ENCODE peak calls at places on chromosomes 1 and 21, in eight cellular contexts. C, E, I, T, J, U, B and M are unnamed samples.

GRCh38 chr1:36248250-36248894 is 24.1 kb downstream of the THRAP3 start:
- DNase-seq in C (no peak), T (peak), I (peak), J (peak), B (peak), E (no peak), U (peak), M (no peak)

GRCh38 chr1:211114446-211114845 is 19.5 kb downstream of the KCNH1 start:
- DNase-seq in J (no peak), E (no peak), U (no peak), B (no peak), I (no peak), C (no peak), T (no peak), M (no peak)

GRCh38 chr1:228394571-228395394 is 11.9 kb downstream of the TRIM11 start:
- DNase-seq in U (no peak), I (no peak), B (no peak), E (no peak), J (no peak), C (peak), T (no peak), M (no peak)

GRCh38 chr1:235843458-235843857 is 23.2 kb downstream of the LYST start:
- DNase-seq in C (no peak), T (no peak), I (peak), E (no peak), U (peak), J (peak), B (peak), M (no peak)

GRCh38 chr1:224510880-224511645 is 76.5 kb upstream of the WDR26 start:
- DNase-seq in I (no peak), T (no peak), J (peak), E (peak), U (no peak), B (no peak), C (no peak), M (no peak)

GRCh38 chr1:232547938-232548484 is 81.9 kb downstream of the SIPA1L2 start:
- DNase-seq in C (no peak), U (no peak), B (no peak), J (no peak), I (no peak), T (no peak), E (no peak), M (no peak)

GRCh38 chr1:117622726-117623125 is 16.9 kb downstream of the TENT5C start:
- DNase-seq in E (no peak), C (no peak), U (no peak), T (peak), B (no peak), J (no peak), I (no peak), M (no peak)

GRCh38 chr1:159473335-159473734 is 33.8 kb downstream of the OR10J1 start:
- DNase-seq in J (no peak), E (no peak), I (no peak), T (no peak), B (no peak), U (no peak), C (no peak), M (no peak)

GRCh38 chr1:180888870-180889269 is 23.8 kb upstream of the KIAA1614 start:
- DNase-seq in B (no peak), U (no peak), I (no peak), J (no peak), E (no peak), C (no peak), T (no peak), M (no peak)

GRCh38 chr1:244100691-244101453 is 49.8 kb downstream of the ZBTB18 start:
- DNase-seq in E (peak), J (peak), C (no peak), U (no peak), B (no peak), T (no peak), I (no peak), M (no peak)

GRCh38 chr1:231576804-231577718 is 48.6 kb downstream of the TSNAX start:
- DNase-seq in T (no peak), U (no peak), J (no peak), I (no peak), B (no peak), E (no peak), C (no peak), M (no peak)

GRCh38 chr1:25738507-25738906 is 61.5 kb upstream of the SELENON start:
- DNase-seq in T (no peak), J (no peak), U (no peak), B (no peak), E (no peak), C (no peak), I (no peak), M (no peak)

GRCh38 chr1:230682882-230683610 is 30.9 kb downstream of the AGT start:
- DNase-seq in U (peak), C (no peak), I (peak), B (no peak), T (no peak), J (peak), E (no peak), M (no peak)

GRCh38 chr1:81803423-81804103 is 2.8 kb downstream of the ADGRL2 start:
- DNase-seq in E (no peak), U (no peak), J (peak), C (no peak), B (peak), T (no peak), I (peak), M (no peak)

GRCh38 chr1:214966366-214966765 is 116.2 kb upstream of the KCNK2 start:
- DNase-seq in J (peak), B (no peak), E (no peak), U (no peak), T (peak), I (no peak), C (no peak), M (no peak)

GRCh38 chr1:24526940-24527542 is 24.4 kb downstream of the RCAN3 start:
- DNase-seq in B (peak), U (no peak), J (peak), T (no peak), E (peak), I (no peak), C (no peak), M (no peak)

GRCh38 chr21:41233913-41234312 is 66.0 kb downstream of the BACE2 start:
- DNase-seq in B (no peak), J (no peak), U (no peak), T (no peak), C (no peak), I (no peak), E (no peak), M (no peak)

GRCh38 chr1:180358649-180359048 is 128.6 kb downstream of the LHX4 start:
- DNase-seq in E (no peak), J (peak), C (peak), I (no peak), T (no peak), U (no peak), B (peak), M (no peak)

GRCh38 chr21:26833011-26833410 is 12.2 kb downstream of the ADAMTS1 start:
- DNase-seq in E (peak), C (no peak), I (no peak), J (no peak), U (no peak), B (no peak), T (no peak), M (no peak)

GRCh38 chr21:26833460-26833939 is 11.7 kb downstream of the ADAMTS1 start:
- DNase-seq in C (no peak), J (no peak), U (no peak), B (no peak), T (no peak), I (no peak), E (no peak), M (no peak)

GRCh38 chr21:26835714-26836265 is 9.4 kb downstream of the ADAMTS1 start:
- DNase-seq in B (no peak), I (peak), J (no peak), T (no peak), U (no peak), E (no peak), C (no peak), M (no peak)

GRCh38 chr21:26835027-26835713 is 10.0 kb downstream of the ADAMTS1 start:
- DNase-seq in J (peak), I (peak), T (no peak), U (no peak), E (peak), B (no peak), C (no peak), M (no peak)

GRCh38 chr21:26834181-26834945 is 10.8 kb downstream of the ADAMTS1 start:
- DNase-seq in T (no peak), B (no peak), U (no peak), J (peak), I (no peak), C (no peak), E (no peak), M (no peak)
- TF ChIP-seq CTCF in T (no peak), B (no peak), U (no peak), J (peak), I (peak), C (peak), E (peak), M (peak)

GRCh38 chr1:170663441-170664282 is at the start of gene PRRX1:
- DNase-seq in J (peak), C (no peak), E (no peak), B (no peak), T (no peak), I (no peak), U (no peak), M (no peak)

GRCh38 chr1:170665625-170666024 is 1.7 kb downstream of the PRRX1 start:
- DNase-seq in B (no peak), J (no peak), U (no peak), I (no peak), C (no peak), E (no peak), T (no peak), M (no peak)

GRCh38 chr1:170663011-170663410 is 920 bp upstream of the PRRX1 start:
- DNase-seq in T (no peak), U (no peak), C (no peak), E (no peak), J (peak), I (no peak), B (no peak), M (no peak)

GRCh38 chr1:170664828-170665617 is 1.1 kb downstream of the PRRX1 start:
- DNase-seq in I (peak), B (peak), J (peak), E (no peak), U (no peak), T (no peak), C (peak), M (no peak)

GRCh38 chr1:170664283-170664827 is 424 bp downstream of the PRRX1 start:
- DNase-seq in B (no peak), T (no peak), U (no peak), C (peak), I (peak), J (no peak), E (no peak), M (peak)
- TF ChIP-seq CTCF in B (no peak), T (no peak), U (no peak), C (no peak), I (no peak), J (no peak), E (no peak), M (no peak)

GRCh38 chr1:1630965-1631792 is 794 bp upstream of the MMP23B start:
- DNase-seq in T (no peak), U (no peak), E (no peak), B (peak), I (no peak), C (peak), J (peak), M (peak)
- TF ChIP-seq CTCF in T (no peak), U (no peak), E (no peak), B (no peak), I (no peak), C (no peak), J (no peak), M (no peak)

GRCh38 chr1:6094246-6094645 is 48.6 kb downstream of the KCNAB2 start:
- DNase-seq in J (no peak), C (peak), T (no peak), I (no peak), E (no peak), U (no peak), B (no peak), M (no peak)

GRCh38 chr1:6092211-6092610 is 46.5 kb downstream of the KCNAB2 start:
- DNase-seq in T (no peak), E (no peak), C (peak), I (no peak), J (no peak), B (no peak), U (no peak), M (no peak)

GRCh38 chr1:6091823-6092109 is 46.1 kb downstream of the KCNAB2 start:
- DNase-seq in T (no peak), I (no peak), C (no peak), E (no peak), J (no peak), U (no peak), B (no peak), M (no peak)

GRCh38 chr1:6093611-6094010 is 47.9 kb downstream of the KCNAB2 start:
- DNase-seq in J (no peak), B (no peak), I (no peak), U (no peak), E (no peak), C (peak), T (no peak), M (no peak)

GRCh38 chr1:6093061-6093460 is 47.4 kb downstream of the KCNAB2 start:
- DNase-seq in C (peak), J (no peak), E (no peak), I (no peak), U (no peak), T (no peak), B (no peak), M (no peak)
- TF ChIP-seq CTCF in C (no peak), J (no peak), E (no peak), I (no peak), U (no peak), T (no peak), B (no peak), M (no peak)

DNA sequence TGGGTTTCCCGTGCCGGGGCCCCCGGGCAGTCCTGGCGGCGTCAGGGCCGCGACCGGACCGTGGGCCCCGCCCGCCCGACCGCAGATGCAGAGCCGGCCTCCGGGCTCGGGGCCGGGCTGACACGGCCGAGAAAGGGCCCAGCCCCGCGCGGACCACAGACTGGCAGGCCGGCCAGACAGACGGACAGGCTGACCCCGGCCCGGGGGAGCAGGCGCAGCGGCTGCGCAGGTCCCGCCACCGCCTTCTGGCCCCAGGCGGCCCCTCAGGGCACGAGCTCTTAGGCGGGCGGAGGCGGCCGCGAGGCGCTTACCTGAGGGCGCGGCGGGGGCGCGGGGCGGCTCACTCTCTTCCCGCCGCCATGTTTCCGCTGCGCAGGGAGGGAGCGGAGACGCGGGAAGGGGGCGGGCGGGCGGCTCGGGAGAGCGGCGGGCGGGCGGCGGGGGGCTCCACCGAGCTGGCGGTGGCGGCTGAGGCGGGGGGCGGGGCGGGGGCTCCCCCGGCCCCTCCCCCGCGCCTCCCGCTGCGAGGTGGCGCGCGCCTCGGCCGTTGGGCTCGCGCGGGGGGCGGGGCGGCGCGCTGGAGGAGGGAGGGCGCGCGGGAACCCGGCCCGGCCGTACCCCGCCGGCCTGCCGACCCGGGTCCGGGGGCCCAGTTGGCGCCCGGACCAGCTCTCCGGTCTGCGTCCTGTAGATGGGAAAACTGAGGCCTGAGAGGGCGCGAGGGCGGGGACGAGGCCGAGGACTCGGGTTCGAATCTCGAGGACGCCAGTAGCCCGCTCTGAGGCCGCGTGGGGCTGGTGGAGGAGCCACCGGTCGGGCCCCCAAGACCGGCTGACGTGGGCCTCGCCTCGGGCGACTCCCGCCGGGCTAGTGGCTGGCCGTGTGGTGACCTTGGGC is at the start of gene SCMH1:
- DNase-seq in I (peak), J (peak), T (peak), C (peak), E (peak), U (no peak), B (peak), M (peak)
- TF ChIP-seq CTCF in I (no peak), J (no peak), T (no peak), C (no peak), E (no peak), U (no peak), B (no peak), M (no peak)